ENCODE peak calls at places on chromosomes 7 and 10, in four cellular contexts. H, W, T and J are unnamed samples. For H3K27me3, the result is how much of the 10 kb centered on the place peaks cover.

GRCh38 chr7:117132385-117133120 is 179.3 kb downstream of the ST7 start:
- DNase-seq in T (no peak), H (no peak), W (no peak), J (no peak)

GRCh38 chr10:63976538-63976937 is 455.3 kb downstream of the REEP3 start:
- DNase-seq in T (peak), H (no peak), W (no peak), J (peak)

GRCh38 chr7:117036034-117036669 is 82.9 kb downstream of the ST7 start:
- DNase-seq in T (no peak), H (no peak), W (no peak), J (no peak)

GRCh38 chr10:44763331-44763730 is 147.8 kb upstream of the TMEM72 start:
- DNase-seq in H (no peak), W (no peak), T (no peak), J (no peak)

GRCh38 chr7:98137826-98138151 is 31.1 kb downstream of the LMTK2 start:
- DNase-seq in T (no peak), W (no peak), H (peak), J (no peak)

GRCh38 chr10:47415520-47416304 is 31.6 kb upstream of the ZNF488 start:
- DNase-seq in H (no peak), W (no peak), T (no peak), J (no peak)

GRCh38 chr7:13656330-13656729 is 333.1 kb downstream of the ETV1 start:
- DNase-seq in T (no peak), W (no peak), H (no peak), J (no peak)

GRCh38 chr10:133324198-133324792 is 12.4 kb downstream of the CALY start:
- DNase-seq in H (peak), W (no peak), T (peak), J (peak)

GRCh38 chr7:115300228-115300870 is 378.5 kb downstream of the MDFIC start:
- DNase-seq in H (no peak), T (no peak), W (no peak), J (no peak)

GRCh38 chr7:106916689-106917088 is 51.6 kb downstream of the PIK3CG start:
- DNase-seq in W (no peak), H (no peak), T (peak), J (no peak)

GRCh38 chr7:13181221-13181620 is 493.8 kb downstream of the ARL4A start:
- DNase-seq in W (no peak), H (no peak), T (peak), J (no peak)

GRCh38 chr10:100348389-100348927 is 1.4 kb downstream of the SCD start:
- DNase-seq in H (no peak), T (no peak), W (no peak), J (no peak)

GRCh38 chr7:82701941-82702340 is 258.4 kb upstream of the CACNA2D1 start:
- DNase-seq in T (no peak), W (no peak), H (no peak), J (no peak)

DNA sequence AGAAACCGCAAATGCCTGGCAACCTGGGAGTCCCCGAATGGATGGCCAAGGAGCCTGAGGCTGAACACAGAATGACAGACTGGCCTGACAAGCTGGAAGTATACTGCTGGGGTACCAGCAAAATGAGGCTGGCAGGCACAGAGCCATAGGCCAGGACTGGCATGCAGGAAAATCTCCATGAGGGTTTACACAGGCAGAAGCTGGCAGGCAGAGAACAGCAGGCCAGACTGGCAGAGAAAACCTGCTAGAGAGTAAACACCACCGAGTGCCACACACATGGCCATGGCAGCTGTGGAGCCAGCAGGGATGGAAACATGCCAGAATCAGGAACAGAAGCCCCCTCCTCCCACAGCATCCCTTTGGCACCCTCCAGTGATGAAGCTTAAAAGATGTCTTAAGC is 63.4 kb downstream of the CRPPA start:
- DNase-seq in H (no peak), T (no peak), W (no peak), J (no peak)
- H3K27ac ChIP-seq in H (no peak), T (no peak), W (no peak), J (no peak)

DNA sequence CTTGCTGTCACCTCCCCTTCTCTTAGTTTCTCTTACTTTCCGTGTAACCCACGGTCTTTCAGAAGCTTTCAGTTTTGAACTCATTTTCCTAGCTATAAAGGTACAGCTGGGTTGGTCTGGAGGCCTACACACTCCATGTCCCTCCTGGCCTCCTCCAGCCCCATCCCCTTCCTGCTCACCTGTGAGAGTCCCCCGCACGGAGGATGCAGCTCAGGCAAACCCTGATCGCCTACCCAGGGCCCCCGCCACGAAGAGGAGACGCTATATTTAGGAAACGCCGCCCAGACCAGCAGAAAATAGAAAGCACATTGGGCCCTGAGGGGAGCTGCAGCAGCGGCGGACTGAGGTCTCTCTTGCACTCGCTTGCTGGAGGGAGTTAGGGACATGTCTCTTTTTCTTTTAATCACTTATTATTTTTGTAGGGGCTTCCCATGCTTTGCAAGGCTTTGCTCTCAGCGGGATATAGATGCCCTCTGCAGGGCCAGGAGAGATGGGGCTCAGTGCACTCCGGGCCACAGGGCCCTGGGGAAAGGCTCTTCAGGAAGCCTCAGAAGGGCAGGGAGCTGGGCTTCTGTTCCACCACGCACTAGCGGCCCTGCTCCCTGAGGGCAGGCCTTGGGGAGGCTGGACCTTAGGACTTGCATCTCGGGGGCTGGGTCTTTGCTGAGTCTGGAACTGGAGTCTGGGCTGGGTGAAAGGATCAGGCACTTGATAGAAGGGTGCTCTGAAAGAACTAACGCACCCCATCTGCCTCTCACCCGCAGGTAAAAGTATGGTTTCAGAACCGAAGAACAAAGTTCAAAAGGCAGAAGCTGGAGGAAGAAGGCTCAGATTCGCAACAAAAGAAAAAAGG is 5.0 kb downstream of the EMX2 start:
- DNase-seq in W (no peak), H (no peak), T (no peak), J (no peak)
- H3K27me3 ChIP-seq in W (half or more), H (under half), T (half or more), J (half or more)

GRCh38 chr7:23333671-23334246 is 34.6 kb downstream of the MALSU1 start:
- DNase-seq in H (no peak), W (no peak), T (peak), J (no peak)
- H3K27ac ChIP-seq in H (no peak), W (peak), T (peak), J (peak)

DNA sequence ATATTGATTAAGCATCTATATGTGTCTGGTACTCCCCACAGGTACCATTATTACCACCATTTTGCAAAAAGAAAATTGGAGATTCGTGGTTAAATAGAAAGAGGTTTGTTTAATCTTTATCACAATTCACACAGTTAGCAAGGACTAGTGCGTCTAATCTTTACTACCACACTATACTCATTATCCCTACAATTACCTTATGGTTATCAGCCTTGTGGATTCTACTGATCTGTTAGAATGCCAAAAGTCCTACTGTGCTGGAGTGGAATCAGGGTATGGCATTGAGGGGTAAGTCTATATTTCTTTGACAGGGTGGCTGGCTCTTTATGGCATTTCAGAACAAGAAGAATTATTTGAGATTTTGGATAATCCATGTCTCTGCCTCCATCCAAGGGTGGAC is 156.1 kb downstream of the RNLS start:
- DNase-seq in T (no peak), W (no peak), H (no peak), J (no peak)
- H3K27me3 ChIP-seq in T (under half), W (under half), H (under half), J (under half)

GRCh38 chr10:93850484-93851015 is 43.2 kb upstream of the SLC35G1 start:
- DNase-seq in T (no peak), H (no peak), W (no peak), J (no peak)
- H3K27ac ChIP-seq in T (no peak), H (no peak), W (no peak), J (no peak)

GRCh38 chr7:156604836-156605695 is 35.5 kb upstream of the RNF32 start:
- DNase-seq in H (no peak), T (no peak), W (no peak), J (no peak)

GRCh38 chr7:156608176-156608478 is 32.4 kb upstream of the RNF32 start:
- DNase-seq in W (no peak), H (no peak), T (no peak), J (no peak)

GRCh38 chr7:156606135-156606534 is 34.4 kb upstream of the RNF32 start:
- DNase-seq in H (no peak), W (no peak), T (no peak), J (no peak)

GRCh38 chr7:156607332-156608175 is 33.0 kb upstream of the RNF32 start:
- DNase-seq in H (no peak), T (no peak), W (no peak), J (no peak)

GRCh38 chr7:156606618-156607331 is 33.8 kb upstream of the RNF32 start:
- DNase-seq in T (no peak), W (no peak), H (no peak), J (no peak)
- H3K27me3 ChIP-seq in T (under half), W (under half), H (under half), J (under half)